ENCODE peak calls at places on chromosomes 3 and 15, in nine cellular contexts. C is body of pancreas, L is mucosa of descending colon, K is sigmoid colon, V is endodermal cell, N is heart right ventricle, P is A549, Z is Peyer's patch, S is colonic mucosa. B is an unnamed sample.

GRCh38 chr15:55993804-55994539 is 560 bp upstream of the NEDD4 start:
- DNase-seq in N (no peak), P (peak; percentile 50), Z (no peak), K (no peak), V (peak; percentile 82), C (no peak), S (no peak), L (no peak), B (peak; percentile 55)

GRCh38 chr3:55500555-55501340 is 13.6 kb upstream of the WNT5A start:
- DNase-seq in Z (no peak), S (no peak), L (no peak), N (no peak), K (no peak), P (no peak), C (no peak), V (no peak), B (peak; percentile 71)

GRCh38 chr3:37668431-37668830 is 193.2 kb upstream of the CTDSPL start:
- DNase-seq in K (peak; percentile 71), Z (no peak), V (no peak), S (peak; percentile 32), N (peak; percentile 46), C (peak; percentile 33), L (peak; percentile 27), P (no peak), B (no peak)

GRCh38 chr3:116154389-116154788 is 290.9 kb downstream of the LSAMP start:
- DNase-seq in Z (no peak), C (no peak), S (no peak), N (no peak), P (no peak), V (no peak), K (no peak), L (no peak), B (no peak)

GRCh38 chr15:57525581-57525980 is 66.1 kb upstream of the MYZAP start:
- DNase-seq in P (no peak), S (no peak), N (no peak), V (no peak), K (no peak), Z (no peak), L (no peak), C (no peak), B (no peak)

GRCh38 chr3:171306631-171307030 is 153.6 kb downstream of the TNIK start:
- DNase-seq in Z (peak; percentile 57), S (peak; percentile 44), K (peak; percentile 92), C (peak; percentile 40), L (peak; percentile 54), P (no peak), V (no peak), N (peak; percentile 86), B (no peak)

GRCh38 chr15:40175160-40175559 is 14.3 kb downstream of the BUB1B start:
- DNase-seq in V (no peak), Z (no peak), N (no peak), K (no peak), P (no peak), C (no peak), S (no peak), L (no peak), B (no peak)

GRCh38 chr15:70127288-70127746 is 29.6 kb upstream of the TLE3 start:
- DNase-seq in N (peak; percentile 58), V (no peak), K (peak; percentile 78), L (no peak), Z (peak; percentile 76), S (no peak), C (peak; percentile 48), P (no peak), B (no peak)

GRCh38 chr3:133691410-133692107 is 29.8 kb upstream of the TOPBP1 start:
- DNase-seq in P (no peak), V (no peak), K (no peak), N (no peak), C (no peak), S (no peak), L (no peak), Z (no peak), B (peak; percentile 34)

GRCh38 chr3:181709537-181710279 is 2.0 kb upstream of the SOX2 start:
- DNase-seq in C (peak; percentile 69), Z (peak; percentile 86), K (peak; percentile 78), N (peak; percentile 68), V (peak; percentile 95), P (no peak), S (peak; percentile 82), L (peak; percentile 92), B (no peak)

GRCh38 chr3:102057781-102058421 is 208.6 kb downstream of the NFKBIZ start:
- DNase-seq in C (no peak), L (no peak), V (no peak), K (no peak), S (no peak), N (no peak), Z (no peak), P (no peak), B (no peak)

GRCh38 chr3:183954875-183955274 is 62.8 kb downstream of the ABCC5 start:
- DNase-seq in P (no peak), N (no peak), C (no peak), L (no peak), K (no peak), V (peak; percentile 84), Z (no peak), S (no peak), B (no peak)

GRCh38 chr3:49600781-49601180 is 46.5 kb downstream of the BSN start:
- DNase-seq in L (no peak), K (no peak), P (no peak), V (no peak), N (no peak), S (no peak), C (no peak), Z (peak; percentile 1), B (no peak)

GRCh38 chr3:48428863-48429415 is 947 bp downstream of the PLXNB1 start:
- DNase-seq in N (peak; percentile 46), P (no peak), C (peak; percentile 62), V (peak; percentile 80), Z (peak; percentile 61), L (peak; percentile 63), K (peak; percentile 79), S (peak; percentile 69), B (no peak)

GRCh38 chr15:75024102-75024636 is 779 bp downstream of the PPCDC start:
- DNase-seq in V (no peak), C (peak; percentile 44), N (no peak), Z (no peak), K (no peak), S (no peak), P (peak; percentile 68), L (peak; percentile 46), B (peak; percentile 12)

GRCh38 chr3:30751610-30752299 is 142.7 kb downstream of the GADL1 start:
- DNase-seq in N (peak; percentile 26), P (no peak), K (no peak), C (peak; percentile 25), S (peak; percentile 45), V (peak; percentile 80), L (peak; percentile 32), Z (no peak), B (no peak)

GRCh38 chr3:167839460-167839859 is 103.9 kb downstream of the SERPINI1 start:
- DNase-seq in P (no peak), V (no peak), N (no peak), S (no peak), K (no peak), C (no peak), L (no peak), Z (no peak), B (no peak)
- H3K4me1 ChIP-seq in P (peaks cover 6% of the 10 kb centered on the region), V (no peaks in the 10 kb centered on the region), N (peaks cover 25% of the 10 kb centered on the region), S (no peaks in the 10 kb centered on the region), K (no peaks in the 10 kb centered on the region), C (no peaks in the 10 kb centered on the region), L (no peaks in the 10 kb centered on the region), Z (no peaks in the 10 kb centered on the region), B (no peaks in the 10 kb centered on the region)

DNA sequence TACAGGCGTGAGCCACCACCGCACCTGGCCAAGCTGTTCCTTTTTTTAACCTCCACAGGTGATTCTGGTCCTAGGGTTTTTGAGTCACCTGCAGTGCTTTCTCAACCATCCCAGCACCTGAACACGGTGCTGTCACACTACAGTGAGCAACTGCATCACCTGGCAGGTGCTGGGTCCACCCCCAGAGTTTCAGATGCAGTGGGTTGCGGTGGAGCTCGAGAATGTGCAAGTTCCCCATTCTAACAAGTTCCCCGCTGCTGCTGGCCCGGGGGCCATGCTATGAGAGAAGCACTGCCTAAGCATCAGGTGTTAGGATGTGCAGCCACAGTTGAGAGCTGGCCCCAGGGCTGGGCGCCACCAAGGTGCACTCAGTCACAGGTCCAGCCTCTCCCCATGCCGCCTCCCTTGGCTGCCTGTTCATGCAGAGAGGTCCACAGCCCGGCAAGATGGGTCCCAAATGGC is 18.0 kb downstream of the ISG20 start:
- DNase-seq in L (no peak), N (no peak), V (no peak), S (no peak), C (no peak), K (peak; percentile 59), Z (peak; percentile 94), P (no peak), B (no peak)
- H3K4me1 ChIP-seq in L (no peaks in the 10 kb centered on the region), N (peaks cover 4% of the 10 kb centered on the region), V (no peaks in the 10 kb centered on the region), S (no peaks in the 10 kb centered on the region), C (peaks cover 14% of the 10 kb centered on the region), K (peaks cover 10% of the 10 kb centered on the region), Z (peaks cover 6% of the 10 kb centered on the region), P (no peaks in the 10 kb centered on the region), B (peaks cover 26% of the 10 kb centered on the region)

DNA sequence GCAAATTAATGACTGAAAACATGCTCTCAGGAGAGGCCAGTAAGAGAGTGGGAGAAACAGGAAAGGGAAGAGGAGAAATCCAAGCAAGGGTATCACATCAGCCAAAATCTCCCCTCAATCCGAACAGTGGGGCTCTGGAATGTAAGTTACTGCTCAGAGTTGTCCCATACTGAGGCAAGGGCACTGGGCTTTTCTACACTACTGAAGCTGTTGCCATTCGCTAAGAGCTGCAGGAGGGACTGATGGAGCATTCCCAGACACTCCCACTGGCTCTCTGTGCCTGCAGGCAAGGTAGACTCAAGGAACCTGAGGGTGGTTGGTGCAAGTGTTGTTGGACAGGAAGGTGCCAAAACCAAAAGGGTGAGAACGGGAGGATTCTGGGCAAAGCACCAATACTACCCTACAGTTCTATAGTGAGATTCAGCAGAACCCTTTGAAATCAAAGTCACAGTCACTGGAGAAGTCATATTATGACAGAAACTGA is 46.1 kb downstream of the NEK10 start:
- DNase-seq in C (no peak), Z (no peak), N (no peak), K (no peak), L (no peak), S (no peak), P (no peak), V (no peak), B (no peak)
- H3K4me1 ChIP-seq in C (peaks cover 13% of the 10 kb centered on the region), Z (no peaks in the 10 kb centered on the region), N (peaks cover 27% of the 10 kb centered on the region), K (peaks cover 77% of the 10 kb centered on the region), L (no peaks in the 10 kb centered on the region), S (no peaks in the 10 kb centered on the region), P (peaks cover 30% of the 10 kb centered on the region), V (no peaks in the 10 kb centered on the region), B (peaks cover 10% of the 10 kb centered on the region)

GRCh38 chr15:88629071-88629470 is 7.9 kb downstream of the AEN start:
- DNase-seq in P (no peak), K (no peak), Z (no peak), N (no peak), V (no peak), L (no peak), S (no peak), C (no peak), B (no peak)

GRCh38 chr15:88628018-88628673 is 7.0 kb downstream of the AEN start:
- DNase-seq in K (peak; percentile 54), N (no peak), C (no peak), S (no peak), Z (no peak), V (no peak), L (no peak), P (no peak), B (no peak)

GRCh38 chr15:88631464-88632028 is 7.3 kb upstream of the ISG20 start:
- DNase-seq in K (peak; percentile 68), L (no peak), P (no peak), N (no peak), V (no peak), Z (no peak), S (no peak), C (no peak), B (no peak)

GRCh38 chr15:88630798-88631463 is 7.9 kb upstream of the ISG20 start:
- DNase-seq in Z (no peak), V (no peak), L (no peak), C (no peak), K (peak; percentile 12), S (no peak), P (no peak), N (no peak), B (no peak)

GRCh38 chr15:88630141-88630721 is 8.6 kb upstream of the ISG20 start:
- DNase-seq in S (peak; percentile 46), P (no peak), V (peak; percentile 82), K (peak; percentile 76), N (no peak), Z (peak; percentile 88), L (peak; percentile 48), C (peak; percentile 35), B (no peak)
- H3K4me1 ChIP-seq in S (peaks cover 5% of the 10 kb centered on the region), P (peaks cover 67% of the 10 kb centered on the region), V (peaks cover 9% of the 10 kb centered on the region), K (peaks cover under 1% of the 10 kb centered on the region), N (peaks cover 9% of the 10 kb centered on the region), Z (peaks cover 37% of the 10 kb centered on the region), L (peaks cover 9% of the 10 kb centered on the region), C (peaks cover 29% of the 10 kb centered on the region), B (no peaks in the 10 kb centered on the region)

B was measured in foreskin keratinocyte.